ENCODE peak calls at places on chromosomes 11 and 22, in ten cellular contexts. D is mammary epithelial cell, E is PC-9, F is thyroid gland, C is colonic mucosa, K is mesenchymal stem cell, M is mucosa of descending colon, R is psoas muscle, A is Peyer's patch, X is lung. N is an unnamed sample.

GRCh38 chr11:10490398-10491232 is 35.6 kb downstream of the AMPD3 start:
- DNase-seq in D (peak; percentile 81), E (peak; percentile 81), F (peak; percentile 78), C (peak; percentile 60), K (peak; percentile 99), M (peak; percentile 43), R (peak; percentile 84), A (no peak), X (peak; percentile 71), N (peak; percentile 52)

GRCh38 chr11:30143098-30143705 is 87.6 kb upstream of the FSHB start:
- DNase-seq in D (peak; percentile 17), E (peak; percentile 1), F (no peak), C (no peak), K (peak; percentile 44), M (no peak), R (no peak), A (no peak), X (no peak), N (no peak)

GRCh38 chr11:43101113-43101512 is 210.7 kb upstream of the API5 start:
- DNase-seq in D (no peak), E (no peak), F (no peak), C (no peak), K (no peak), M (no peak), R (no peak), A (no peak), X (no peak), N (no peak)

GRCh38 chr11:75470681-75471080 is 37.7 kb upstream of the KLHL35 start:
- DNase-seq in D (no peak), E (no peak), F (no peak), C (no peak), K (no peak), M (no peak), R (no peak), A (no peak), X (no peak), N (no peak)

GRCh38 chr11:128208329-128209220 is 378.8 kb downstream of the ETS1 start:
- DNase-seq in D (peak; percentile 94), E (peak; percentile 54), F (peak; percentile 75), C (no peak), K (peak; percentile 69), M (no peak), R (no peak), A (no peak), X (peak; percentile 56), N (peak; percentile 23)

GRCh38 chr11:43943357-43943930 is 1.0 kb downstream of the C11orf96 start:
- DNase-seq in D (no peak), E (no peak), F (no peak), C (no peak), K (peak; percentile 51), M (no peak), R (no peak), A (no peak), X (no peak), N (no peak)

GRCh38 chr22:36628561-36629060 is 74.9 kb downstream of the CACNG2 start:
- DNase-seq in D (no peak), E (no peak), F (no peak), C (no peak), K (no peak), M (no peak), R (no peak), A (no peak), X (no peak), N (no peak)

GRCh38 chr22:31800065-31800464 is 46.2 kb downstream of the DEPDC5 start:
- DNase-seq in D (peak; percentile 96), E (peak; percentile 65), F (no peak), C (no peak), K (peak; percentile 49), M (no peak), R (no peak), A (no peak), X (no peak), N (no peak)

GRCh38 chr22:21807545-21807944 is 59.9 kb downstream of the MAPK1 start:
- DNase-seq in D (no peak), E (no peak), F (no peak), C (no peak), K (no peak), M (no peak), R (no peak), A (no peak), X (no peak), N (no peak)

GRCh38 chr11:32396991-32397390 is 38.3 kb downstream of the WT1 start:
- DNase-seq in D (no peak), E (no peak), F (no peak), C (no peak), K (no peak), M (no peak), R (no peak), A (no peak), X (no peak), N (no peak)

GRCh38 chr11:15920856-15921629 is 435.3 kb downstream of the SOX6 start:
- DNase-seq in D (peak; percentile 65), E (no peak), F (no peak), C (no peak), K (no peak), M (no peak), R (no peak), A (no peak), X (no peak), N (no peak)

GRCh38 chr11:19938051-19938856 is 222.0 kb downstream of the DBX1 start:
- DNase-seq in D (peak; percentile 46), E (peak; percentile 45), F (peak; percentile 50), C (peak; percentile 38), K (peak; percentile 70), M (peak; percentile 62), R (peak; percentile 40), A (peak; percentile 62), X (no peak), N (peak; percentile 78)

GRCh38 chr11:118911880-118912741 is 13.6 kb downstream of the BCL9L start:
- DNase-seq in D (peak; percentile 99), E (peak; percentile 96), F (peak; percentile 81), C (peak; percentile 90), K (peak; percentile 96), M (peak; percentile 82), R (peak; percentile 88), A (peak; percentile 80), X (peak; percentile 88), N (peak; percentile 73)

GRCh38 chr11:20015101-20015500 is 145.2 kb downstream of the DBX1 start:
- DNase-seq in D (no peak), E (no peak), F (no peak), C (no peak), K (no peak), M (no peak), R (no peak), A (no peak), X (no peak), N (no peak)

GRCh38 chr11:134224710-134225662 is 515 bp downstream of the VPS26B start:
- DNase-seq in D (peak; percentile 21), E (peak; percentile 29), F (peak; percentile 73), C (peak; percentile 63), K (peak; percentile 53), M (peak; percentile 72), R (peak; percentile 66), A (peak; percentile 66), X (peak; percentile 46), N (peak; percentile 46)

DNA sequence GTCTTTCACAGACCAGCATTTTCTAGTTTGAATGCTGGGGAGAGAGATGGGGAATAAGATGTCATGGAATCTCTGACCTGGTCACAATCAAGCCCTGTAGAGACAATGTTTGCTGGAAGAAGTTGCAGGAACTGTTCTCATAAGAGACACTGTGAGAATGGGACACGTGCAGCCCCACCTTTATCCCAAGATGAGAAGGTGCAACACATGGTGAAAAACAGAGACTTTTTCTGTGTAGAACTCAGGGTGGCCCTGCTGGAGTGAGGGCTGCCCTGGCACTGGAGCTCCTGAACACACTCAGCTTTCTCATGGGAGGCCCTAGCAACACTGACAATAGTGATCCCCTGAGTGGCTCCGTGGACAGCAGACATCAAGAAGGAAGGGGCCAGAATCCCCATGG is 106.6 kb downstream of the ME3 start:
- DNase-seq in D (no peak), E (no peak), F (no peak), C (no peak), K (no peak), M (no peak), R (no peak), A (no peak), X (no peak), N (no peak)
- H3K4me1 ChIP-seq in D (peaks cover 8% of the 10 kb centered on the region), E (peaks cover 11% of the 10 kb centered on the region), F (peaks cover 18% of the 10 kb centered on the region), C (peaks cover 7% of the 10 kb centered on the region), K (peaks cover 22% of the 10 kb centered on the region), M (peaks cover 9% of the 10 kb centered on the region), R (no peaks in the 10 kb centered on the region), A (no peaks in the 10 kb centered on the region), X (peaks cover 1% of the 10 kb centered on the region), N (peaks cover 21% of the 10 kb centered on the region)

GRCh38 chr11:93735627-93736026 is 5.7 kb downstream of the TAF1D start:
- DNase-seq in D (no peak), E (no peak), F (no peak), C (no peak), K (no peak), M (no peak), R (no peak), A (no peak), X (no peak), N (no peak)
- H3K4me1 ChIP-seq in D (peaks cover 17% of the 10 kb centered on the region), E (peaks cover 39% of the 10 kb centered on the region), F (peaks cover 22% of the 10 kb centered on the region), C (peaks cover 24% of the 10 kb centered on the region), K (peaks cover 4% of the 10 kb centered on the region), M (peaks cover 44% of the 10 kb centered on the region), R (peaks cover 29% of the 10 kb centered on the region), A (peaks cover 31% of the 10 kb centered on the region), X (peaks cover 8% of the 10 kb centered on the region), N (peaks cover 68% of the 10 kb centered on the region)

GRCh38 chr11:66676931-66677598 is 622 bp downstream of the RBM4B start:
- DNase-seq in D (peak; percentile 4), E (no peak), F (no peak), C (no peak), K (peak; percentile 38), M (no peak), R (no peak), A (no peak), X (no peak), N (no peak)
- H3K4me1 ChIP-seq in D (peaks cover 18% of the 10 kb centered on the region), E (peaks cover 23% of the 10 kb centered on the region), F (peaks cover 38% of the 10 kb centered on the region), C (no peaks in the 10 kb centered on the region), K (peaks cover 7% of the 10 kb centered on the region), M (peaks cover 18% of the 10 kb centered on the region), R (peaks cover 30% of the 10 kb centered on the region), A (peaks cover 26% of the 10 kb centered on the region), X (peaks cover 3% of the 10 kb centered on the region), N (peaks cover 34% of the 10 kb centered on the region)

DNA sequence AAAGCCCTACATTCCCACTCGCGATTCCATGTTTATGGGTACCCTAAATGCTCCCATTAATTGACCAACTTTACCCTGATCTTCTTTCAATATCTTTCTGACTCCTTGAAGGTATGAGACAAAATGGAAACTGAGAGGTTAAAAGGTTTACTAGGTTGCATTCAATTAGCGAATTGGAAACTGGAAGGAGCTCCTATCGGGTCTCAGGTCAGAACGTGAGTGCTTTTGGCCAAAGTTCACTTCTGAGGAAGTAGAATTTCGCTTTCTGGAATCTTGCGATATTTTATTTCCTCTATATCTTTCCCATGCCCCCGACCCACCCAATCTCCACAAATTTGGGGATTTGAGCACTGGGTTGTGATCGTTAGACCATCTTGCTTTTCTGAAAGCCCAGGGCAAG is 2.6 kb downstream of the EHF start:
- DNase-seq in D (no peak), E (no peak), F (no peak), C (peak; percentile 50), K (no peak), M (no peak), R (no peak), A (no peak), X (no peak), N (no peak)
- H3K4me1 ChIP-seq in D (peaks cover 47% of the 10 kb centered on the region), E (peaks cover 67% of the 10 kb centered on the region), F (peaks cover 12% of the 10 kb centered on the region), C (no peaks in the 10 kb centered on the region), K (peaks cover 2% of the 10 kb centered on the region), M (peaks cover 10% of the 10 kb centered on the region), R (no peaks in the 10 kb centered on the region), A (peaks cover 18% of the 10 kb centered on the region), X (no peaks in the 10 kb centered on the region), N (peaks cover 23% of the 10 kb centered on the region)

N was measured in body of pancreas.